ENCODE peak calls at places on chromosomes 5 and 9, in five cellular contexts. Z is psoas muscle, M is mucosa of descending colon, X is HCT116, J is GM23338. V is an unnamed sample.

GRCh38 chr5:169443249-169443784 is 140.3 kb upstream of the SPDL1 start:
- DNase-seq in Z (no peak), M (no peak), X (no peak), J (no peak), V (no peak)

GRCh38 chr9:36268007-36268427 is 9.8 kb upstream of the GNE start:
- DNase-seq in Z (no peak), M (no peak), X (no peak), J (no peak), V (no peak)

GRCh38 chr5:132883261-132883834 is 9.9 kb downstream of the LEAP2 start:
- DNase-seq in Z (no peak), M (no peak), X (peak), J (peak), V (peak)

GRCh38 chr5:179614745-179615144 is 8.7 kb downstream of the HNRNPH1 start:
- DNase-seq in Z (no peak), M (no peak), X (no peak), J (no peak), V (no peak)

GRCh38 chr5:62720036-62720441 is 141.4 kb downstream of the LRRC70 start:
- DNase-seq in Z (no peak), M (no peak), X (peak), J (peak), V (no peak)

GRCh38 chr5:109907189-109907588 is 217.5 kb downstream of the MAN2A1 start:
- DNase-seq in Z (no peak), M (no peak), X (no peak), J (no peak), V (no peak)

GRCh38 chr5:179926657-179927056 is 19.0 kb upstream of the TBC1D9B start:
- DNase-seq in Z (no peak), M (no peak), X (no peak), J (no peak), V (no peak)

GRCh38 chr9:34665381-34666250 is 3.2 kb upstream of the CCL27 start:
- DNase-seq in Z (peak), M (peak), X (peak), J (peak), V (peak)

GRCh38 chr5:56893251-56893951 is 16.0 kb upstream of the SETD9 start:
- DNase-seq in Z (no peak), M (no peak), X (no peak), J (no peak), V (no peak)

GRCh38 chr5:102649731-102650130 is 105.4 kb upstream of the PAM start:
- DNase-seq in Z (no peak), M (no peak), X (no peak), J (no peak), V (no peak)

GRCh38 chr5:117261948-117262606 is 687.5 kb upstream of the SEMA6A start:
- DNase-seq in Z (no peak), M (no peak), X (no peak), J (no peak), V (no peak)

GRCh38 chr5:92849798-92850197 is 731.2 kb downstream of the NR2F1-AS1 start:
- DNase-seq in Z (no peak), M (no peak), X (no peak), J (no peak), V (no peak)

GRCh38 chr5:128353416-128354107 is 184.5 kb downstream of the FBN2 start:
- DNase-seq in Z (no peak), M (no peak), X (no peak), J (peak), V (no peak)

GRCh38 chr5:139746691-139747582 is 48.7 kb upstream of the PSD2 start:
- DNase-seq in Z (peak), M (peak), X (no peak), J (peak), V (no peak)

GRCh38 chr5:130138406-130139060 is 234.3 kb downstream of the CHSY3 start:
- DNase-seq in Z (no peak), M (no peak), X (no peak), J (no peak), V (no peak)

GRCh38 chr9:127187231-127187956 is 65.0 kb upstream of the ANGPTL2 start:
- DNase-seq in Z (peak), M (no peak), X (peak), J (no peak), V (peak)

GRCh38 chr5:93581738-93582414 is 857 bp upstream of the NR2F1-AS1 start:
- DNase-seq in Z (no peak), M (no peak), X (peak), J (peak), V (peak)

GRCh38 chr5:29939988-29940387 is 1253.5 kb upstream of the CDH6 start:
- DNase-seq in Z (no peak), M (no peak), X (no peak), J (no peak), V (no peak)

GRCh38 chr5:172953776-172954189 is 5.4 kb upstream of the RPL26L1 start:
- DNase-seq in Z (no peak), M (no peak), X (no peak), J (no peak), V (peak)

GRCh38 chr5:81749562-81750307 is 1.2 kb downstream of the SSBP2 start:
- DNase-seq in Z (peak), M (peak), X (no peak), J (peak), V (no peak)

GRCh38 chr5:168047669-168048111 is 243.8 kb upstream of the WWC1 start:
- DNase-seq in Z (no peak), M (peak), X (no peak), J (peak), V (no peak)

GRCh38 chr9:137192448-137192780 is 3.9 kb downstream of the SSNA1 start:
- DNase-seq in Z (no peak), M (no peak), X (no peak), J (no peak), V (no peak)

GRCh38 chr9:111481885-111482636 is 2.1 kb downstream of the ECPAS start:
- DNase-seq in Z (peak), M (no peak), X (no peak), J (peak), V (no peak)

GRCh38 chr9:114347675-114348074 is 18.0 kb downstream of the ORM2 start:
- DNase-seq in Z (no peak), M (no peak), X (no peak), J (no peak), V (no peak)

GRCh38 chr5:172106511-172107356 is 81.3 kb downstream of the STK10 start:
- DNase-seq in Z (peak), M (peak), X (no peak), J (peak), V (no peak)

GRCh38 chr5:1946122-1946677 is 63.5 kb upstream of the IRX4 start:
- DNase-seq in Z (no peak), M (no peak), X (no peak), J (no peak), V (no peak)
- TF ChIP-seq CTCF in Z (no peak), M (no peak), X (no peak), J (no peak), V (no peak)

DNA sequence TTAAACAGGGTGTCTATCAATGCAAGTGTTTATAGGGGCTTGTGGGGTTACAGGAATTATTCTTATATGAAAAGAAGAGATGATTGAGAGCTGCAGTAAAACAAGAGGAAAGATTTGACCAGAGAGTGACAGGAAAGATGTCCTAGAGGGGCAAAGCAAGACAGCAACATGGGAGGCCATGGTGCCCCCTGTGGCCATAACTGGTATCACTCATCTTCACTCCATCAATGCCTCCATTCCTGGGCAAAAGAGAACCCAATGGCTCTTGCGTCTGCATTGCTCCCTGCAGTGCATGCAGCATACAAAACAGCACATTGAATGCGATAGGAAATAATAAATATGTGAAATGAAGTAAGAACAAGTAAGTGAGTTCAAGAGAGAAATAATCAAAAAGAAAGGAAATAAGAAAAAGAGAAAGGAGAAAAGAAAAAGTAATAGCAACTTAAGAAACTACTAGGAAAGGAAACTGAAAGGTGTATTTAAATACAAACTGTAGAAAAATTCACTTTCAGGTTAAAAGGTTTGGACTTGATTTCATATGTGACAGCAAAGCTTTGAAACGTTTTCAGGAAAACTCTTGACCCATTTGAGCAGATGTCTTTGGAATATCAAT is 206.6 kb downstream of the SEMA5A start:
- DNase-seq in Z (no peak), M (no peak), X (no peak), J (peak), V (no peak)
- TF ChIP-seq CTCF in Z (no peak), M (no peak), X (no peak), J (peak), V (peak)

DNA sequence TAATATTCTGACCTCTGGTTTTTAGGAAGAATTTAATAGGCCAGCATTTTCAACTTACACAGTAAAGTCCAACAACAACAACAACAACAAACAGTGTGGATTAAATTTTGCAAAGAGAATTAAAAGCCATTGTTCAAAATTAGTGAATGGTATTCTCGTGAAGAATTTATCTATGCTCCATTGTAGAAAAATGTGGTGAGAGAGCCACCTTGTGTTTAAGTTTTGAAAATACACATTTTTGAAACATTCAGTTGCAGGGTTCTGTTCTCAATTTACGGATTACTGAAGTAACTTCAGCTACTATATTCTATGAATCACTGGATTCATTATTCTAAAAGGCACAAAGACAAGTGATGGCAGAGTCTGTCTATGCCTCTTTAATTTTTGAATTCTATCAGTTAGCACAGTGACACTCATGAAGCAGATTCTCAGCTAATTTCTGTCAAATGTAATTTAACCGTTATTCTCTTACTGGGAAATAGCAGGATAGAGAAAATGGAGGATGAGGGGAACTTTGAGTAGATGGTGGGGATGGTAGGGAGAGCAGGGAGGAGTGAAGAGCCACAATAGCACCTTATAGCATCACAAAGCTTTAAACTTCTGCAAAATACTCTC is 11.0 kb downstream of the CCDC152 start:
- DNase-seq in Z (no peak), M (no peak), X (no peak), J (peak), V (peak)
- TF ChIP-seq CTCF in Z (peak), M (no peak), X (peak), J (peak), V (peak)

DNA sequence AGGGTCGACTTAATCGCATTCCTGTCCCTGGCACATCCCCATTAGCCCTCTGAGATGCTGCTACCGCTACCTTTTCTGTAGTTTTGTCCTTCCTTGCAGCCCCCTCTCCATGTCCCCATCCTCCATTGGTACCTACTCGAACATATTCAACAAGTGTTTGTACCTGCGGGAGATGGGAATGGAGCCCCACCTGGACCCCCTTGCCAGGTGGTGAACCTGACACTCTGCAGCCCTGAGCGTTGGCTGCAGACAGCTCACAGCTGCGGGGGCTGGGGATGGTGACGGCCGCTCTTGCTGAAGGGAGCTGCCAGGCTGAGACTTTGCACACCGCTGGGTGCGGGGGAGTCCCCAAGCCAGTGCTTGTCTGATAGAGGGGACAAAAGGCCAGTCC is 96.3 kb upstream of the DAP start:
- DNase-seq in Z (no peak), M (no peak), X (no peak), J (no peak), V (no peak)
- TF ChIP-seq CTCF in Z (no peak), M (no peak), X (no peak), J (no peak), V (no peak)

GRCh38 chr5:108748010-108748353 is 285 bp downstream of the FER start:
- DNase-seq in Z (no peak), M (no peak), X (no peak), J (no peak), V (no peak)
- TF ChIP-seq CTCF in Z (no peak), M (no peak), X (no peak), J (no peak), V (no peak)

GRCh38 chr5:147339313-147339712 is 104.5 kb downstream of the STK32A start:
- DNase-seq in Z (no peak), M (no peak), X (no peak), J (no peak), V (no peak)
- TF ChIP-seq CTCF in Z (no peak), M (no peak), X (peak), J (peak), V (no peak)

GRCh38 chr9:101478906-101479305 is 43.3 kb upstream of the ALDOB start:
- DNase-seq in Z (no peak), M (no peak), X (no peak), J (no peak), V (no peak)

GRCh38 chr9:101477214-101477613 is 41.6 kb upstream of the ALDOB start:
- DNase-seq in Z (no peak), M (no peak), X (no peak), J (no peak), V (no peak)

GRCh38 chr9:101479337-101480045 is 43.9 kb upstream of the ALDOB start:
- DNase-seq in Z (no peak), M (peak), X (no peak), J (peak), V (no peak)

GRCh38 chr9:101477736-101478135 is 42.2 kb upstream of the ALDOB start:
- DNase-seq in Z (no peak), M (no peak), X (no peak), J (no peak), V (no peak)

DNA sequence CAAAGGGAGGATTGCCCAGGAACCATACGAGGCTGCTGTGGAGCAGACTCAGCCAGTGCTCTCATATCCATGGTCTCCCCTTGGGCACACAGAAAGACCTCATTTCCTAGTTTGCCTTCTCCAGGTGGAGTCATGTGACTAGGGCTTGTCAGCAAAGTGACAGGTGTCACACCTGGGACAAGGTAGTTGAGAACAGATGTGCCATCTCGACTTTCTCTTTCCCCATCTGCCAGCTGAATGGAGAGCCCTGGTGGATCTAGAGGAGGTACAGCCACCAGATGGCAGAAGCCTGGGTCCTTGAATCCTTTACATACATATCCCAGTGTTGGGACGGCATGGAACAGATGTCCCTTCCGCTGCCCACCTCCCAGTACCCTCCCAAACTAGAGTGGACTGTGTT is 42.9 kb upstream of the ALDOB start:
- DNase-seq in Z (no peak), M (no peak), X (no peak), J (peak), V (no peak)
- TF ChIP-seq CTCF in Z (no peak), M (no peak), X (peak), J (peak), V (no peak)

DNA sequence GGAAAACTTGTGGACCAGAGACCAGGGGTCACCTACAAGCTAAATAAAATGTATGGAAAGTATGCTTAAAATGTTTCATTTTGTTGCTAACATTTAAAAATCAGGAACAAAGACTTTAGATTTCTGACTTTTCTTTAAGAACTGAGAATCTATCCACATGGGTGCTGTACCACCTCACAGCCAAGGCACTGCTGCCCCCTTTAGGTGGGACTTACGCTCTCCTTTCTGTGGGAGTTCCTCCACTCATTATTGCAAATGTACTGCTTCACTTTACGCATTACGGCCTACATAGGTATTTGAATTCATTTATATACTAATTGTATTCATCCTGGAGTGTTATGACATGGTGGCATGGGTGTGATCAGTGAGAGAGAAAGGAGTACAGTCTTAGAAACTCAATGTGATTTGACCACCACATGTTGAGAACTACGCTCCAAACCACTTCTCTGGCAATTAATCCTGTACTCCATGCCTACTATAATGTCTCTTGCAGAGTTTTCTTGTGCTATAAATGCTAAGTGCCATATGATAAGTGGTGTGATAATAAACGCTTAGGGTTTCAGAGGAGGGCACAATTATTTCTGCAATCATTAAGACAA is 24.7 kb upstream of the CETN3 start:
- DNase-seq in Z (no peak), M (peak), X (peak), J (peak), V (no peak)
- TF ChIP-seq CTCF in Z (peak), M (no peak), X (peak), J (peak), V (peak)